ENCODE peak calls at places on chromosomes 12 and 14, in six cellular contexts. One of them, this sample, is unnamed. For H3K4me1, the result is how much of the 10 kb centered on the place peaks cover.

GRCh38 chr12:65106948-65107347 is 14.2 kb downstream of the WIF1 start:
- DNase-seq in CD8-positive, alpha-beta T cell: no peak
- DNase-seq in MM.1S: no peak
- DNase-seq in cardiac muscle cell: peak
- DNase-seq in body of pancreas: no peak
- DNase-seq in adipocyte: peak
- DNase-seq in this sample: no peak

GRCh38 chr12:31728289-31728916 is 418 bp downstream of the AMN1 start:
- DNase-seq in CD8-positive, alpha-beta T cell: no peak
- DNase-seq in MM.1S: no peak
- DNase-seq in cardiac muscle cell: no peak
- DNase-seq in body of pancreas: peak
- DNase-seq in adipocyte: no peak
- DNase-seq in this sample: peak

GRCh38 chr12:121278450-121279375 is 17.8 kb downstream of the CAMKK2 start:
- DNase-seq in CD8-positive, alpha-beta T cell: no peak
- DNase-seq in MM.1S: no peak
- DNase-seq in cardiac muscle cell: peak
- DNase-seq in body of pancreas: peak
- DNase-seq in adipocyte: no peak
- DNase-seq in this sample: no peak

GRCh38 chr12:38269897-38270296 is 46.7 kb upstream of the ALG10B start:
- DNase-seq in CD8-positive, alpha-beta T cell: no peak
- DNase-seq in MM.1S: no peak
- DNase-seq in cardiac muscle cell: no peak
- DNase-seq in body of pancreas: no peak
- DNase-seq in adipocyte: no peak
- DNase-seq in this sample: no peak

GRCh38 chr14:91388551-91388975 is 29.1 kb downstream of the CCDC88C start:
- DNase-seq in CD8-positive, alpha-beta T cell: no peak
- DNase-seq in MM.1S: peak
- DNase-seq in cardiac muscle cell: no peak
- DNase-seq in body of pancreas: no peak
- DNase-seq in adipocyte: no peak
- DNase-seq in this sample: no peak

GRCh38 chr14:74820288-74820687 is 55.7 kb downstream of the PROX2 start:
- DNase-seq in CD8-positive, alpha-beta T cell: no peak
- DNase-seq in MM.1S: no peak
- DNase-seq in cardiac muscle cell: no peak
- DNase-seq in body of pancreas: no peak
- DNase-seq in adipocyte: no peak
- DNase-seq in this sample: no peak

GRCh38 chr12:96136129-96136528 is 58.0 kb upstream of the ELK3 start:
- DNase-seq in CD8-positive, alpha-beta T cell: no peak
- DNase-seq in MM.1S: no peak
- DNase-seq in cardiac muscle cell: peak
- DNase-seq in body of pancreas: no peak
- DNase-seq in adipocyte: peak
- DNase-seq in this sample: no peak

GRCh38 chr14:39145266-39145966 is 24.7 kb downstream of the TRAPPC6B start:
- DNase-seq in CD8-positive, alpha-beta T cell: no peak
- DNase-seq in MM.1S: no peak
- DNase-seq in cardiac muscle cell: no peak
- DNase-seq in body of pancreas: no peak
- DNase-seq in adipocyte: no peak
- DNase-seq in this sample: no peak

GRCh38 chr14:49975286-49975685 is 82.4 kb downstream of the ARF6 start:
- DNase-seq in CD8-positive, alpha-beta T cell: no peak
- DNase-seq in MM.1S: no peak
- DNase-seq in cardiac muscle cell: peak
- DNase-seq in body of pancreas: no peak
- DNase-seq in adipocyte: peak
- DNase-seq in this sample: peak

GRCh38 chr12:94435511-94435927 is 24.1 kb downstream of the CEP83 start:
- DNase-seq in CD8-positive, alpha-beta T cell: no peak
- DNase-seq in MM.1S: peak
- DNase-seq in cardiac muscle cell: peak
- DNase-seq in body of pancreas: no peak
- DNase-seq in adipocyte: no peak
- DNase-seq in this sample: no peak

GRCh38 chr12:99413751-99414150 is 233.8 kb upstream of the GARIN6 start:
- DNase-seq in CD8-positive, alpha-beta T cell: no peak
- DNase-seq in MM.1S: peak
- DNase-seq in cardiac muscle cell: no peak
- DNase-seq in body of pancreas: no peak
- DNase-seq in adipocyte: no peak
- DNase-seq in this sample: no peak

GRCh38 chr14:65035049-65035448 is 48.4 kb downstream of the FNTB start:
- DNase-seq in CD8-positive, alpha-beta T cell: no peak
- DNase-seq in MM.1S: no peak
- DNase-seq in cardiac muscle cell: peak
- DNase-seq in body of pancreas: peak
- DNase-seq in adipocyte: no peak
- DNase-seq in this sample: no peak

GRCh38 chr12:54967461-54967860 is 17.1 kb downstream of the TESPA1 start:
- DNase-seq in CD8-positive, alpha-beta T cell: no peak
- DNase-seq in MM.1S: peak
- DNase-seq in cardiac muscle cell: peak
- DNase-seq in body of pancreas: no peak
- DNase-seq in adipocyte: no peak
- DNase-seq in this sample: no peak

GRCh38 chr14:103897075-103897947 is 30.9 kb upstream of the TDRD9 start:
- DNase-seq in CD8-positive, alpha-beta T cell: no peak
- DNase-seq in MM.1S: no peak
- DNase-seq in cardiac muscle cell: no peak
- DNase-seq in body of pancreas: peak
- DNase-seq in adipocyte: no peak
- DNase-seq in this sample: no peak

GRCh38 chr14:103892247-103892646 is 36.0 kb upstream of the TDRD9 start:
- DNase-seq in CD8-positive, alpha-beta T cell: no peak
- DNase-seq in MM.1S: no peak
- DNase-seq in cardiac muscle cell: no peak
- DNase-seq in body of pancreas: no peak
- DNase-seq in adipocyte: no peak
- DNase-seq in this sample: no peak

GRCh38 chr14:103894034-103894722 is 34.1 kb upstream of the TDRD9 start:
- DNase-seq in CD8-positive, alpha-beta T cell: no peak
- DNase-seq in MM.1S: no peak
- DNase-seq in cardiac muscle cell: no peak
- DNase-seq in body of pancreas: no peak
- DNase-seq in adipocyte: no peak
- DNase-seq in this sample: no peak

GRCh38 chr14:103896578-103896977 is 31.7 kb upstream of the TDRD9 start:
- DNase-seq in CD8-positive, alpha-beta T cell: no peak
- DNase-seq in MM.1S: no peak
- DNase-seq in cardiac muscle cell: no peak
- DNase-seq in body of pancreas: no peak
- DNase-seq in adipocyte: no peak
- DNase-seq in this sample: no peak

DNA sequence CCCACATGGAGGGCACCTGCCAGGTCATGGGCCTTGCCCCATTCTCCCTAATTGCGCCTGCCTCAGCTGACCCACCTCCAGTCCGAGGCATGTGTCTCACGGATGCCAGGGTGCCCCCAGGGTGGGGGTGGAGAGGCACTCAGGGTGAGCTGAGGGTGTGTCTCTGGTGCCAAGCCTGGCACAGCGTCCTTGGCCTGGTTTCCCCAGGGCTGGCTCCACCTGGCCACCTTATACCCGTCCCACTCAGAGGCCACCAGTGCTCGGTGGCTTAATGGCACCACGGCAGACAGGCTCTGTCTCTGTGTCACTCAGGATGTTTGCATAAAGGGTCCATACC is 33.6 kb upstream of the TDRD9 start:
- DNase-seq in CD8-positive, alpha-beta T cell: no peak
- DNase-seq in MM.1S: no peak
- DNase-seq in cardiac muscle cell: no peak
- DNase-seq in body of pancreas: no peak
- DNase-seq in adipocyte: no peak
- DNase-seq in this sample: no peak
- H3K4me3 ChIP-seq in CD8-positive, alpha-beta T cell: no peak
- H3K4me3 ChIP-seq in MM.1S: no peak
- H3K4me3 ChIP-seq in cardiac muscle cell: no peak
- H3K4me3 ChIP-seq in body of pancreas: no peak
- H3K4me3 ChIP-seq in adipocyte: no peak
- H3K4me3 ChIP-seq in this sample: no peak

GRCh38 chr14:61342941-61343340 is 21.6 kb downstream of the PRKCH start:
- DNase-seq in CD8-positive, alpha-beta T cell: no peak
- DNase-seq in MM.1S: no peak
- DNase-seq in cardiac muscle cell: no peak
- DNase-seq in body of pancreas: no peak
- DNase-seq in adipocyte: no peak
- DNase-seq in this sample: no peak
- H3K4me1 ChIP-seq in CD8-positive, alpha-beta T cell: half or more
- H3K4me1 ChIP-seq in MM.1S: under half
- H3K4me1 ChIP-seq in cardiac muscle cell: half or more
- H3K4me1 ChIP-seq in body of pancreas: under half
- H3K4me1 ChIP-seq in adipocyte: under half
- H3K4me1 ChIP-seq in this sample: under half

DNA sequence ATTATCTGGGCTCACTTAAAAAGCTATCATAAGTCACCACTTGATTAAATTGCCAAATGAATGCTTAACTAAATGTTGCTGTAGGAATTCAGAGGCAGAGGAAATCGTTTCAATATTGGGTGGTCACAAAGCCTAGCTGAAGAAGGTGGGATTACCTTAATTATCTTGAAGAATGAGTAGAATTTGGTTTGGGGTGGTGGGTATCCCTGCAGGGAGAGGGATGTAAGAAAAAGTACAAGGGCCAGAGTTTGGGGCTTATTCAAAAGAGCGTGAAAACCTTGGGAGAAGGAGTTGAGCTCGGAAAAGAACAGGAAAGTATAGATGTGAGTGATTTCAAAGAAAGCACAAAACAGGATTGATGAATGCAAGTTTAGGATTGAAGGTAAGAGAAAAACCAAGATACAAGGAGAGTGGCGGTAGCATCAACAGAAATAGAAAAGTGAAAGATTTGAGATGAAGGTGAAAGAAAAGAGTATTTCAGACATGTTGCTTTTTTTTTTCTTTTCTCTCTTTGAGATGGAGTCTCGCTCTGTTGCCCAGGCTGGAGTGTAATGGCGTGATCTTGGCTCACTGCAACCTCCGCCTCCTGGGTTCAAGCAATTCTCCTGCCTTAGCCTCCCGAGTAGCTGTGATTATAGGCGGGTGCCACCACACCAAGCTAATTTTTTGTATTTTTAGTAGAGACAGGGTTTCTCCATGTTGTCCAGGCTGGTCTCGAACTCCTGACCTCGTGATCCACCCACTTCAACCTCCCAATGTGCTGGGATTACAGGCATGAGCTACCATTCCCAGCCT is 1.7 kb downstream of the BRMS1L start:
- DNase-seq in CD8-positive, alpha-beta T cell: no peak
- DNase-seq in MM.1S: no peak
- DNase-seq in cardiac muscle cell: no peak
- DNase-seq in body of pancreas: no peak
- DNase-seq in adipocyte: no peak
- DNase-seq in this sample: no peak
- H3K4me3 ChIP-seq in CD8-positive, alpha-beta T cell: no peak
- H3K4me3 ChIP-seq in MM.1S: peak
- H3K4me3 ChIP-seq in cardiac muscle cell: peak
- H3K4me3 ChIP-seq in body of pancreas: no peak
- H3K4me3 ChIP-seq in adipocyte: peak
- H3K4me3 ChIP-seq in this sample: peak

GRCh38 chr12:51955702-51956101 is 4.2 kb downstream of the ACVR1B start:
- DNase-seq in CD8-positive, alpha-beta T cell: no peak
- DNase-seq in MM.1S: peak
- DNase-seq in cardiac muscle cell: no peak
- DNase-seq in body of pancreas: no peak
- DNase-seq in adipocyte: no peak
- DNase-seq in this sample: no peak
- H3K4me1 ChIP-seq in CD8-positive, alpha-beta T cell: under half
- H3K4me1 ChIP-seq in MM.1S: under half
- H3K4me1 ChIP-seq in cardiac muscle cell: under half
- H3K4me1 ChIP-seq in body of pancreas: half or more
- H3K4me1 ChIP-seq in adipocyte: half or more
- H3K4me1 ChIP-seq in this sample: under half

GRCh38 chr12:116164263-116164817 is 113.2 kb downstream of the MED13L start:
- DNase-seq in CD8-positive, alpha-beta T cell: no peak
- DNase-seq in MM.1S: no peak
- DNase-seq in cardiac muscle cell: no peak
- DNase-seq in body of pancreas: no peak
- DNase-seq in adipocyte: peak
- DNase-seq in this sample: no peak

GRCh38 chr12:116161588-116161987 is 115.9 kb downstream of the MED13L start:
- DNase-seq in CD8-positive, alpha-beta T cell: no peak
- DNase-seq in MM.1S: no peak
- DNase-seq in cardiac muscle cell: peak
- DNase-seq in body of pancreas: no peak
- DNase-seq in adipocyte: no peak
- DNase-seq in this sample: no peak

GRCh38 chr12:116160196-116160595 is 117.3 kb downstream of the MED13L start:
- DNase-seq in CD8-positive, alpha-beta T cell: no peak
- DNase-seq in MM.1S: no peak
- DNase-seq in cardiac muscle cell: no peak
- DNase-seq in body of pancreas: no peak
- DNase-seq in adipocyte: peak
- DNase-seq in this sample: no peak

GRCh38 chr12:116160883-116161458 is 116.5 kb downstream of the MED13L start:
- DNase-seq in CD8-positive, alpha-beta T cell: no peak
- DNase-seq in MM.1S: no peak
- DNase-seq in cardiac muscle cell: no peak
- DNase-seq in body of pancreas: no peak
- DNase-seq in adipocyte: no peak
- DNase-seq in this sample: no peak

GRCh38 chr12:116162071-116162470 is 115.4 kb downstream of the MED13L start:
- DNase-seq in CD8-positive, alpha-beta T cell: no peak
- DNase-seq in MM.1S: no peak
- DNase-seq in cardiac muscle cell: no peak
- DNase-seq in body of pancreas: no peak
- DNase-seq in adipocyte: no peak
- DNase-seq in this sample: peak
- H3K4me3 ChIP-seq in CD8-positive, alpha-beta T cell: no peak
- H3K4me3 ChIP-seq in MM.1S: no peak
- H3K4me3 ChIP-seq in cardiac muscle cell: no peak
- H3K4me3 ChIP-seq in body of pancreas: no peak
- H3K4me3 ChIP-seq in adipocyte: no peak
- H3K4me3 ChIP-seq in this sample: no peak

GRCh38 chr12:849192-849527 is 96.8 kb downstream of the WNK1 start:
- DNase-seq in CD8-positive, alpha-beta T cell: no peak
- DNase-seq in MM.1S: no peak
- DNase-seq in cardiac muscle cell: no peak
- DNase-seq in body of pancreas: no peak
- DNase-seq in adipocyte: no peak
- DNase-seq in this sample: no peak

GRCh38 chr12:851913-852312 is 97.6 kb downstream of the RAD52 start:
- DNase-seq in CD8-positive, alpha-beta T cell: no peak
- DNase-seq in MM.1S: no peak
- DNase-seq in cardiac muscle cell: peak
- DNase-seq in body of pancreas: no peak
- DNase-seq in adipocyte: peak
- DNase-seq in this sample: no peak

GRCh38 chr12:846376-846775 is 94.0 kb downstream of the WNK1 start:
- DNase-seq in CD8-positive, alpha-beta T cell: no peak
- DNase-seq in MM.1S: no peak
- DNase-seq in cardiac muscle cell: no peak
- DNase-seq in body of pancreas: no peak
- DNase-seq in adipocyte: no peak
- DNase-seq in this sample: no peak

GRCh38 chr12:851343-851742 is 98.2 kb downstream of the RAD52 start:
- DNase-seq in CD8-positive, alpha-beta T cell: no peak
- DNase-seq in MM.1S: no peak
- DNase-seq in cardiac muscle cell: peak
- DNase-seq in body of pancreas: no peak
- DNase-seq in adipocyte: peak
- DNase-seq in this sample: no peak

GRCh38 chr12:848519-849191 is 96.3 kb downstream of the WNK1 start:
- DNase-seq in CD8-positive, alpha-beta T cell: no peak
- DNase-seq in MM.1S: no peak
- DNase-seq in cardiac muscle cell: peak
- DNase-seq in body of pancreas: no peak
- DNase-seq in adipocyte: peak
- DNase-seq in this sample: no peak
- H3K4me1 ChIP-seq in CD8-positive, alpha-beta T cell: under half
- H3K4me1 ChIP-seq in MM.1S: under half
- H3K4me1 ChIP-seq in cardiac muscle cell: under half
- H3K4me1 ChIP-seq in body of pancreas: under half
- H3K4me1 ChIP-seq in adipocyte: under half
- H3K4me1 ChIP-seq in this sample: under half